ENCODE peak calls at places on chromosomes 11 and 22, in six cellular contexts. G is HCT116, V is A549, R is Panc1, D is SK-N-SH, F is GM23338. P is an unnamed sample.

GRCh38 chr11:78438298-78438975 is 20.8 kb upstream of the GAB2 start:
- DNase-seq in G (no peak), V (no peak), R (no peak), D (no peak), F (no peak), P (no peak)

GRCh38 chr11:123206671-123207421 is 11.8 kb upstream of the CLMP start:
- DNase-seq in G (no peak), V (no peak), R (no peak), D (no peak), F (peak), P (no peak)

GRCh38 chr11:112453601-112454577 is 193.2 kb upstream of the PLET1 start:
- DNase-seq in G (peak), V (peak), R (no peak), D (peak), F (peak), P (peak)

GRCh38 chr11:70084046-70084984 is 6.2 kb downstream of the ANO1 start:
- DNase-seq in G (no peak), V (no peak), R (no peak), D (peak), F (no peak), P (no peak)

GRCh38 chr22:47587861-47588582 is 825.6 kb downstream of the TBC1D22A start:
- DNase-seq in G (no peak), V (no peak), R (no peak), D (no peak), F (no peak), P (no peak)

GRCh38 chr11:130832571-130833432 is 83.5 kb downstream of the SNX19 start:
- DNase-seq in G (no peak), V (no peak), R (no peak), D (no peak), F (no peak), P (no peak)

GRCh38 chr11:70063121-70063520 is 15.0 kb upstream of the ANO1 start:
- DNase-seq in G (no peak), V (no peak), R (no peak), D (no peak), F (no peak), P (no peak)

GRCh38 chr11:111331711-111332479 is 33.5 kb downstream of the POU2AF3 start:
- DNase-seq in G (no peak), V (no peak), R (no peak), D (peak), F (no peak), P (no peak)

GRCh38 chr11:95764267-95764898 is 25.2 kb downstream of the FAM76B start:
- DNase-seq in G (peak), V (peak), R (no peak), D (peak), F (peak), P (no peak)

GRCh38 chr11:11849127-11849746 is 7.5 kb downstream of the USP47 start:
- DNase-seq in G (peak), V (peak), R (no peak), D (peak), F (peak), P (peak)

GRCh38 chr11:843818-844692 is 1.4 kb downstream of the TSPAN4 start:
- DNase-seq in G (no peak), V (peak), R (no peak), D (no peak), F (peak), P (no peak)

GRCh38 chr22:37193629-37194191 is 5.7 kb upstream of the C1QTNF6 start:
- DNase-seq in G (no peak), V (no peak), R (no peak), D (no peak), F (no peak), P (peak)

GRCh38 chr11:132590554-132590953 is 941.7 kb downstream of the OPCML start:
- DNase-seq in G (no peak), V (no peak), R (no peak), D (no peak), F (no peak), P (no peak)

GRCh38 chr11:93049740-93050139 is 80.3 kb downstream of the MTNR1B start:
- DNase-seq in G (no peak), V (no peak), R (no peak), D (no peak), F (no peak), P (no peak)

DNA sequence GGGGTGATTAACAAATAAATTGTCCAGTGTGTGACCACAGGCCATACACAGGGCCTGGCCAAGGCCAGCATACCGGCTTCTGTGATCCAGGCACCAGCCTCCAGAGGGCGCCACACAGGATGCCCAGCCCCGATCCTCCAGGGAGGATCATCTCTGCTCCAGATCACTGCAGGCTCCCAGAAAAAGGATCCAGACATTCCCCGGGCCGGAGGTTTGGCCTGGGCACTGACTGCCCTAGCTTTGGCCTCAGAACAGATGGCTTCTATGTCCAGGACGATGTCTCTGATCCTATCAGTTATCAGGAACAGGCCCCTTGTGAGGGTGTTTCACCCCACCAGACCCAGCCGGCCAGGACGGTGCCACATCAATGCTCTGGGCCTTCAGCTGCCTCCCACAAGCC is 74.5 kb upstream of the LMO1 start:
- DNase-seq in G (peak), V (peak), R (no peak), D (peak), F (peak), P (no peak)
- TF ChIP-seq CTCF in G (peak), V (peak), R (peak), D (peak), F (peak), P (peak)

GRCh38 chr11:85029964-85030363 is 597.2 kb downstream of the DLG2 start:
- DNase-seq in G (no peak), V (no peak), R (no peak), D (no peak), F (no peak), P (no peak)
- TF ChIP-seq REST in G (no peak), V (no peak), R (no peak), D (no peak), F (no peak), P (no peak)

DNA sequence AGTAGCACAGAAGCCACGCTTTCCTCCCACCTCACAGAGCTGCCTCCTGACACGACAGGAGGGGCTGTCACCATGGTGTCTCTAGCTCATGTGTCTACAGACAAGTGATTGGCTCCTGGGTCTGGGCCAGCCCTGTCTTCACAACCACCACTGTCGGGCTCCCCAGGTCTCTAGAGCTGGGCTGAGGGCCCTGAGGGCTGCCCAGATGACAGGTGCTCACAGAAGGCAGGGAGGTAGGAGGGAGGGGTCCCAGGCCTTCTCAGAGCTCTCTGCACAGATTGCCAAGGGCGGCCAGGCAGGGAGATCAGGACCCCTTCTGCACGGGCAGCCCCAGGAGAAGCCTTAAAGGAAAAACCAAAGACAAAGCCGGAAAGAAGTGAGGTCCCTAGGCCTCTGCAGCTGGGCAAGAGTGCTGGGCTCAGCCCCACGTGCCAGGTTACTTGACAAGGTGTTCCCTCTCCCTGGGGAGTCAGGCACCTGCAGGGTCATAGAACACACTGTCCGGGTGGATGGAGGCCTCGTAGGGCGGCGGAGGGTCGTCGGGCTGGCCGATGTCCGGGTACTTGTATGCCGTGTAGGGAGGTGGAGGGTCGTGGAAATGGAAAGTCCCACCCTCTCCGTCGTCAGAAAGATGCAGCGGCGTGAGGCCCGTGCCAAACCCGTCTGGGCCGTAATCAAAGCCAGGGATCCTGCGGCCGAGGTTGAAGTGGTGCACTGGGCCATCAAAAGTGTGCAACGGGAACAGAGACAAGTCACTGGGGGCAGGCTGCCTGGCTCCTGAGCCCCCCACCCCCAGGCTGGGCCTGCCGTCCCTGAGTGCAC is 81.4 kb downstream of the DGCR2 start:
- DNase-seq in G (no peak), V (no peak), R (no peak), D (no peak), F (no peak), P (no peak)
- TF ChIP-seq CTCF in G (no peak), V (no peak), R (no peak), D (no peak), F (no peak), P (no peak)

GRCh38 chr22:21823740-21824438 is 43.6 kb downstream of the MAPK1 start:
- DNase-seq in G (no peak), V (no peak), R (no peak), D (no peak), F (no peak), P (no peak)
- TF ChIP-seq REST in G (no peak), V (no peak), R (no peak), D (no peak), F (no peak), P (no peak)

GRCh38 chr22:39935622-39936021 is 24.6 kb upstream of the TMA7B start:
- DNase-seq in G (no peak), V (no peak), R (no peak), D (no peak), F (no peak), P (no peak)
- TF ChIP-seq CTCF in G (no peak), V (no peak), R (no peak), D (no peak), F (no peak), P (no peak)

P was measured in HL-60.